ENCODE peak calls at places on chromosomes 4 and X, in eight cellular contexts. D is OCI-LY7, V is neuronal stem cell, C is neural progenitor cell, X is astrocyte of the spinal cord, A is upper lobe of right lung, H is astrocyte of the cerebellum, W is aorta. K is an unnamed sample.

GRCh38 chr4:48832571-48832970 is 1.7 kb downstream of the OCIAD1 start:
- DNase-seq in A (no peak), V (no peak), C (no peak), X (no peak), W (no peak), D (no peak), H (no peak), K (no peak)

GRCh38 chrX:13153796-13154195 is 109.4 kb upstream of the FAM9C start:
- DNase-seq in C (no peak), X (no peak), W (no peak), H (no peak), V (no peak), D (no peak), A (no peak), K (peak)

GRCh38 chr4:13559414-13559813 is 15.1 kb upstream of the NKX3-2 start:
- DNase-seq in V (no peak), A (no peak), W (no peak), H (peak), D (no peak), C (no peak), X (peak), K (peak)

GRCh38 chrX:47200385-47201150 is 6.9 kb downstream of the UBA1 start:
- DNase-seq in C (no peak), D (no peak), A (no peak), W (peak), H (no peak), V (no peak), X (peak), K (peak)

GRCh38 chr4:101205878-101206277 is 141.4 kb downstream of the PPP3CA start:
- DNase-seq in X (peak), W (no peak), D (no peak), A (no peak), C (no peak), H (no peak), V (no peak), K (no peak)

GRCh38 chr4:55125087-55125721 is at the start of gene KDR:
- DNase-seq in D (no peak), W (peak), A (peak), V (peak), H (no peak), C (peak), X (peak), K (peak)

GRCh38 chrX:1397001-1397400 is 5.1 kb upstream of the SLC25A6 start:
- DNase-seq in X (no peak), C (no peak), D (no peak), W (peak), V (no peak), A (peak), H (no peak), K (no peak)

GRCh38 chr4:117447925-117448324 is 362.5 kb upstream of the TRAM1L1 start:
- DNase-seq in V (no peak), H (no peak), C (no peak), A (no peak), D (peak), W (no peak), X (no peak), K (no peak)

GRCh38 chr4:79855081-79855480 is 217.9 kb downstream of the ANTXR2 start:
- DNase-seq in D (no peak), X (peak), W (no peak), H (no peak), V (no peak), A (no peak), C (no peak), K (no peak)

GRCh38 chr4:151719045-151719743 is 41.6 kb downstream of the GATB start:
- DNase-seq in V (no peak), H (no peak), A (no peak), X (peak), C (peak), D (no peak), W (no peak), K (no peak)

GRCh38 chr4:16893141-16893571 is 5.3 kb downstream of the LDB2 start:
- DNase-seq in A (no peak), H (no peak), X (peak), V (no peak), W (no peak), C (no peak), D (no peak), K (no peak)

GRCh38 chr4:150580244-150580643 is 1.7 kb upstream of the MAB21L2 start:
- DNase-seq in W (no peak), V (no peak), C (peak), D (no peak), X (no peak), H (no peak), A (no peak), K (no peak)

GRCh38 chr4:168126952-168127351 is 34.6 kb downstream of the ANXA10 start:
- DNase-seq in V (no peak), D (no peak), C (no peak), X (no peak), W (no peak), A (no peak), H (no peak), K (no peak)

GRCh38 chrX:16113978-16114554 is 9.3 kb upstream of the GRPR start:
- DNase-seq in X (peak), A (no peak), V (no peak), C (no peak), W (no peak), D (peak), H (no peak), K (no peak)

GRCh38 chr4:128916832-128917231 is 107.3 kb downstream of the JADE1 start:
- DNase-seq in C (no peak), H (no peak), D (peak), W (no peak), V (no peak), A (no peak), X (no peak), K (no peak)

GRCh38 chr4:2948895-2949781 is 14.1 kb downstream of the NOP14 start:
- DNase-seq in A (no peak), V (no peak), D (peak), X (no peak), H (no peak), C (no peak), W (no peak), K (no peak)

GRCh38 chr4:128512161-128512560 is 224.5 kb upstream of the PGRMC2 start:
- DNase-seq in H (no peak), X (no peak), V (no peak), D (no peak), C (no peak), A (no peak), W (no peak), K (peak)

GRCh38 chr4:153502584-153502983 is 36.4 kb downstream of the TMEM131L start:
- DNase-seq in V (no peak), H (no peak), X (no peak), W (no peak), D (no peak), C (no peak), A (no peak), K (no peak)

GRCh38 chr4:44725166-44725565 is 1.2 kb downstream of the GNPDA2 start:
- DNase-seq in D (no peak), A (no peak), V (no peak), C (peak), W (no peak), X (peak), H (no peak), K (no peak)

GRCh38 chrX:70260104-70260503 is at the start of gene P2RY4:
- DNase-seq in H (no peak), X (no peak), C (no peak), D (no peak), V (no peak), A (no peak), W (no peak), K (no peak)

GRCh38 chrX:34734383-34734782 is 77.3 kb upstream of the TMEM47 start:
- DNase-seq in D (no peak), C (no peak), V (no peak), W (no peak), H (no peak), X (peak), A (no peak), K (no peak)

GRCh38 chrX:13180807-13181206 is 136.4 kb upstream of the FAM9C start:
- DNase-seq in W (no peak), A (no peak), H (no peak), D (no peak), C (no peak), V (no peak), X (peak), K (peak)

GRCh38 chrX:133726211-133726630 is 259.2 kb downstream of the GPC3 start:
- DNase-seq in X (peak), C (no peak), A (no peak), W (no peak), D (no peak), H (peak), V (no peak), K (peak)

GRCh38 chr4:80989921-80990544 is 40.5 kb upstream of the BMP3 start:
- DNase-seq in X (peak), C (peak), W (no peak), H (peak), V (peak), D (peak), A (no peak), K (no peak)

GRCh38 chr4:3375688-3376087 is 66.1 kb upstream of the HGFAC start:
- DNase-seq in A (no peak), V (no peak), W (peak), D (no peak), C (no peak), X (peak), H (peak), K (peak)

GRCh38 chr4:86967798-86968197 is 33.0 kb downstream of the AFF1 start:
- DNase-seq in V (no peak), A (no peak), W (no peak), H (no peak), D (no peak), C (no peak), X (peak), K (no peak)

GRCh38 chr4:186192068-186192751 is 843 bp downstream of the CYP4V2 start:
- DNase-seq in X (peak), H (no peak), C (peak), V (peak), W (no peak), D (peak), A (no peak), K (peak)

GRCh38 chrX:131675596-131676194 is 131.8 kb downstream of the OR13H1 start:
- DNase-seq in W (no peak), V (peak), H (no peak), C (peak), D (peak), X (peak), A (no peak), K (no peak)

GRCh38 chr4:18571252-18571885 is 549.8 kb upstream of the LCORL start:
- DNase-seq in D (no peak), H (no peak), X (no peak), C (no peak), A (no peak), V (no peak), W (no peak), K (no peak)

DNA sequence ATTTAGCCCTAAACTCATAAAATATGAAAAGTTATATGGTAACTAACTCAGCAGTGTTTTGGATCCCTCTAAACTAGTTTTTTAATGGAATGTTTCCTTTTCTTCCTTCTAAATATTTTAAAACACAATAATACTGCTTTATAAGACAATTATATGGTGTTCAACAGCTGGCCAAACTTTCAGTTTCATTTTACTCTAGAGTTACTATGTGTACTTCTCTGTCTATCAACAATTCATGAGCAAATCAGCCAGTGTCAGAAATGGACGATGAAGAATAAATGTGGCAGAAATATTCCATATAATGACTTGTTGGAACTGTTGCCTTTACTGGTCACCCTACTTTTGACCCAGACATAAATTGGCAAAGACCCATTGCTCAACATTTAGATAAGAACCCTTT is 64.8 kb upstream of the CXXC4 start:
- DNase-seq in C (no peak), A (no peak), D (no peak), W (no peak), H (no peak), V (no peak), X (no peak), K (no peak)
- H3K4me3 ChIP-seq in C (no peak), A (no peak), D (no peak), W (no peak), H (no peak), V (no peak), X (no peak), K (no peak)

DNA sequence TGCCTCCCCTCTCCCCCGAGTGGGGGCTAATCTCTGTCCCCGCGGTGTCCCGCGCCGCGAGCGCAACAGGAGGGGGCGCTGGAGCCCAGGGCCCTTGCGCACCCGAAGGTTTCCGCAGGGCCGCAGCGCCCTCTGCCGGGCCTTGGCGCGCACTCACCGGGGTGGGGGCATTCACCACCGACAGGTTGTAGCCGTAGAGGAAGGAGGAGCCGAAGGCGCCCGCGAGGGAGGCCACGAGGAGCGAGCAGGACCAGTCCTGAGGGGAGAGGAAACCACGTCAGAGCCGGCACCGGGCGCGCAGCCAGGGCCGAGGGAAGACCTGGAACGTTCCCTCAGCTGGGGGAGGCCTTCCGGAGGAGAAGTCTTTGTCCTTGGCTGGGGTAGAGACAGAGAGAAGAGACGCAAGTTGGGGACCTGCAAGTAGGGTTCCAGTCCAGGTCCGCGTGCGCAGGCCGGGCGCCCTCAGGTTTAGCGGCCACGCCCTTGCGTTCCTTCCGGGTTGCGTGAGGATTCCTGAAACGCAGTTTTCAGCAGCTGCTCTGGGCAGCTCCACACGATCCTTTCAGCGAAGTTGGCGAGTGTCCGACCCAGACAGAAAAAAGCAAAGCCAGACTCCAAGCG is 2.4 kb downstream of the SLC2A9 start:
- DNase-seq in V (peak), X (peak), A (peak), C (peak), H (peak), D (peak), W (peak), K (peak)
- H3K4me3 ChIP-seq in V (no peak), X (peak), A (peak), C (peak), H (peak), D (no peak), W (no peak), K (peak)

DNA sequence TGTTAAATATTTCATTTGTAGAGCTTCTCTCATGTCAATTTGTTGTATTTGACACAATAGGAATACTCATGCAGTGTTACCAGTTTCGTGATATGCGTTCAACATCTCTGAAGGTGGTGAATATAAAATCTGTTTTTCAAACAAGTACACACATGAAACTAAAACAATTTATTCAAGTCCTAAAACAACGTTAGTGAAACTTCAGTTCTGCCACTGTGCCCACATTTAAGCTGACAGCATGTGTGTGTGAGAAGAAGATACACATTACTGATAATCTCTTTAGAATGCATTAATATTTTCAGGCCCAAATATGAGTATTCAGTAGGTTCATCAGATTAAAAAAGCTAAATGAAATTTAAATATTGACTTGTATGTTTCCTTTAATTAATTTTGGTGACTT is 21.7 kb downstream of the GAB1 start:
- DNase-seq in W (no peak), D (no peak), X (no peak), V (no peak), H (no peak), A (no peak), C (no peak), K (no peak)
- H3K4me3 ChIP-seq in W (no peak), D (peak), X (no peak), V (no peak), H (no peak), A (no peak), C (no peak), K (no peak)

GRCh38 chr4:109298279-109299010 is 4.0 kb downstream of the COL25A1 start:
- DNase-seq in X (peak), C (peak), D (peak), A (no peak), V (no peak), W (no peak), H (no peak), K (no peak)
- H3K4me3 ChIP-seq in X (no peak), C (no peak), D (no peak), A (no peak), V (no peak), W (no peak), H (no peak), K (no peak)

DNA sequence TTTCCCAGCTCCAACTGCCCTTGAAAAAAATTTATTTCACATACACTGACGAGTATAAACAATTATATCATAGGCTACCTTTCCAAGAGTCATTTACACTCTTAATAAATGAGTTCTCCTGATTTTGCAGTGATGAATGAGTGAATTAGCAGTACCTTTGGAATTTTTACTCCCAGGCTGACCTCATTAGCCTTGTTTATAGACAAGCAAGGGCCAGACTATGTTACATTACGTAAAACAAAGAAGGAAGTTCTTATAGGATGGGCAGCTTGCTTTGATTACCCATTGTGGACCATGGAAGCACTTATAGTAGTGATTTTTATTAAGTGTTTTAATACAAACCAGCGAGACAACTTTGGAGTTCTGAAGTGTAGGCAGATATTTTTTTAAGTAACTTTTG is 112.9 kb upstream of the C1QTNF7 start:
- DNase-seq in X (no peak), C (no peak), D (no peak), V (no peak), A (no peak), W (no peak), H (no peak), K (no peak)
- H3K4me3 ChIP-seq in X (no peak), C (no peak), D (no peak), V (no peak), A (no peak), W (no peak), H (no peak), K (no peak)

GRCh38 chr4:142367326-142368188 is 478.5 kb downstream of the INPP4B start:
- DNase-seq in A (no peak), V (no peak), H (no peak), D (no peak), X (no peak), C (no peak), W (no peak), K (no peak)
- H3K4me3 ChIP-seq in A (no peak), V (no peak), H (no peak), D (no peak), X (no peak), C (no peak), W (no peak), K (no peak)

GRCh38 chrX:87727615-87728014 is 210.0 kb downstream of the KLHL4 start:
- DNase-seq in H (no peak), V (no peak), D (no peak), X (no peak), C (no peak), W (no peak), A (no peak), K (no peak)
- H3K4me3 ChIP-seq in H (no peak), V (no peak), D (no peak), X (no peak), C (no peak), W (no peak), A (no peak), K (no peak)

GRCh38 chr4:93947318-93947717 is 118.8 kb downstream of the ATOH1 start:
- DNase-seq in A (no peak), X (no peak), C (no peak), D (no peak), W (no peak), H (no peak), V (no peak), K (no peak)
- H3K4me3 ChIP-seq in A (no peak), X (no peak), C (no peak), D (no peak), W (no peak), H (no peak), V (no peak), K (no peak)